ENCODE peak calls at places on chromosomes 6 and 20, in ten cellular contexts. One of them, this sample, is unnamed.

GRCh38 chr20:32019156-32019510 is 8.9 kb downstream of the CCM2L start:
- DNase-seq in PC-3: no peak
- DNase-seq in fibroblast of mammary gland: no peak
- DNase-seq in fibroblast of the aortic adventitia: no peak
- DNase-seq in HFF-Myc: no peak
- DNase-seq in HL-60: no peak
- DNase-seq in GM23338: peak
- DNase-seq in choroid plexus epithelial cell: no peak
- DNase-seq in lower lobe of right lung: peak
- DNase-seq in brain microvascular endothelial cell: no peak
- DNase-seq in this sample: no peak

GRCh38 chr6:155351273-155352129 is 37.2 kb upstream of the TFB1M start:
- DNase-seq in PC-3: no peak
- DNase-seq in fibroblast of mammary gland: no peak
- DNase-seq in fibroblast of the aortic adventitia: no peak
- DNase-seq in HFF-Myc: no peak
- DNase-seq in HL-60: no peak
- DNase-seq in GM23338: no peak
- DNase-seq in choroid plexus epithelial cell: no peak
- DNase-seq in lower lobe of right lung: no peak
- DNase-seq in brain microvascular endothelial cell: no peak
- DNase-seq in this sample: no peak

GRCh38 chr20:31837896-31838397 is 7.5 kb downstream of the FOXS1 start:
- DNase-seq in PC-3: no peak
- DNase-seq in fibroblast of mammary gland: peak
- DNase-seq in fibroblast of the aortic adventitia: peak
- DNase-seq in HFF-Myc: no peak
- DNase-seq in HL-60: peak
- DNase-seq in GM23338: no peak
- DNase-seq in choroid plexus epithelial cell: peak
- DNase-seq in lower lobe of right lung: no peak
- DNase-seq in brain microvascular endothelial cell: peak
- DNase-seq in this sample: no peak

GRCh38 chr6:106792536-106793236 is 163.3 kb downstream of the QRSL1 start:
- DNase-seq in PC-3: no peak
- DNase-seq in fibroblast of mammary gland: no peak
- DNase-seq in fibroblast of the aortic adventitia: no peak
- DNase-seq in HFF-Myc: no peak
- DNase-seq in HL-60: no peak
- DNase-seq in GM23338: no peak
- DNase-seq in choroid plexus epithelial cell: no peak
- DNase-seq in lower lobe of right lung: no peak
- DNase-seq in brain microvascular endothelial cell: no peak
- DNase-seq in this sample: no peak

GRCh38 chr6:85126448-85127178 is 323.3 kb upstream of the NT5E start:
- DNase-seq in PC-3: peak
- DNase-seq in fibroblast of mammary gland: peak
- DNase-seq in fibroblast of the aortic adventitia: peak
- DNase-seq in HFF-Myc: peak
- DNase-seq in HL-60: peak
- DNase-seq in GM23338: peak
- DNase-seq in choroid plexus epithelial cell: peak
- DNase-seq in lower lobe of right lung: peak
- DNase-seq in brain microvascular endothelial cell: peak
- DNase-seq in this sample: no peak

GRCh38 chr20:62318411-62319345 is 15.9 kb downstream of the ADRM1 start:
- DNase-seq in PC-3: peak
- DNase-seq in fibroblast of mammary gland: no peak
- DNase-seq in fibroblast of the aortic adventitia: no peak
- DNase-seq in HFF-Myc: no peak
- DNase-seq in HL-60: no peak
- DNase-seq in GM23338: no peak
- DNase-seq in choroid plexus epithelial cell: peak
- DNase-seq in lower lobe of right lung: no peak
- DNase-seq in brain microvascular endothelial cell: no peak
- DNase-seq in this sample: no peak

GRCh38 chr6:37303891-37304503 is 46.1 kb upstream of the TMEM217 start:
- DNase-seq in PC-3: peak
- DNase-seq in fibroblast of mammary gland: peak
- DNase-seq in fibroblast of the aortic adventitia: peak
- DNase-seq in HFF-Myc: peak
- DNase-seq in HL-60: peak
- DNase-seq in GM23338: peak
- DNase-seq in choroid plexus epithelial cell: peak
- DNase-seq in lower lobe of right lung: no peak
- DNase-seq in brain microvascular endothelial cell: peak
- DNase-seq in this sample: no peak

GRCh38 chr6:33732819-33733218 is 13.9 kb downstream of the IP6K3 start:
- DNase-seq in PC-3: peak
- DNase-seq in fibroblast of mammary gland: no peak
- DNase-seq in fibroblast of the aortic adventitia: peak
- DNase-seq in HFF-Myc: no peak
- DNase-seq in HL-60: no peak
- DNase-seq in GM23338: no peak
- DNase-seq in choroid plexus epithelial cell: peak
- DNase-seq in lower lobe of right lung: no peak
- DNase-seq in brain microvascular endothelial cell: no peak
- DNase-seq in this sample: no peak

GRCh38 chr20:25233016-25233772 is 14.7 kb upstream of the PYGB start:
- DNase-seq in PC-3: peak
- DNase-seq in fibroblast of mammary gland: peak
- DNase-seq in fibroblast of the aortic adventitia: peak
- DNase-seq in HFF-Myc: no peak
- DNase-seq in HL-60: no peak
- DNase-seq in GM23338: no peak
- DNase-seq in choroid plexus epithelial cell: peak
- DNase-seq in lower lobe of right lung: peak
- DNase-seq in brain microvascular endothelial cell: peak
- DNase-seq in this sample: no peak

GRCh38 chr6:36651659-36652379 is 26.7 kb upstream of the CDKN1A start:
- DNase-seq in PC-3: no peak
- DNase-seq in fibroblast of mammary gland: no peak
- DNase-seq in fibroblast of the aortic adventitia: no peak
- DNase-seq in HFF-Myc: no peak
- DNase-seq in HL-60: no peak
- DNase-seq in GM23338: no peak
- DNase-seq in choroid plexus epithelial cell: no peak
- DNase-seq in lower lobe of right lung: no peak
- DNase-seq in brain microvascular endothelial cell: no peak
- DNase-seq in this sample: no peak

GRCh38 chr6:155077784-155078183 is 82.7 kb downstream of the TIAM2 start:
- DNase-seq in PC-3: no peak
- DNase-seq in fibroblast of mammary gland: no peak
- DNase-seq in fibroblast of the aortic adventitia: peak
- DNase-seq in HFF-Myc: no peak
- DNase-seq in HL-60: no peak
- DNase-seq in GM23338: no peak
- DNase-seq in choroid plexus epithelial cell: no peak
- DNase-seq in lower lobe of right lung: no peak
- DNase-seq in brain microvascular endothelial cell: no peak
- DNase-seq in this sample: no peak

GRCh38 chr6:1600764-1601615 is 8.7 kb upstream of the FOXC1 start:
- DNase-seq in PC-3: no peak
- DNase-seq in fibroblast of mammary gland: no peak
- DNase-seq in fibroblast of the aortic adventitia: no peak
- DNase-seq in HFF-Myc: no peak
- DNase-seq in HL-60: no peak
- DNase-seq in GM23338: no peak
- DNase-seq in choroid plexus epithelial cell: no peak
- DNase-seq in lower lobe of right lung: no peak
- DNase-seq in brain microvascular endothelial cell: no peak
- DNase-seq in this sample: no peak

GRCh38 chr6:146358341-146359046 is 185.1 kb upstream of the RAB32 start:
- DNase-seq in PC-3: peak
- DNase-seq in fibroblast of mammary gland: peak
- DNase-seq in fibroblast of the aortic adventitia: peak
- DNase-seq in HFF-Myc: no peak
- DNase-seq in HL-60: no peak
- DNase-seq in GM23338: no peak
- DNase-seq in choroid plexus epithelial cell: peak
- DNase-seq in lower lobe of right lung: no peak
- DNase-seq in brain microvascular endothelial cell: peak
- DNase-seq in this sample: no peak

GRCh38 chr6:84615113-84615850 is 149.1 kb downstream of the TBX18 start:
- DNase-seq in PC-3: no peak
- DNase-seq in fibroblast of mammary gland: peak
- DNase-seq in fibroblast of the aortic adventitia: peak
- DNase-seq in HFF-Myc: no peak
- DNase-seq in HL-60: no peak
- DNase-seq in GM23338: no peak
- DNase-seq in choroid plexus epithelial cell: no peak
- DNase-seq in lower lobe of right lung: no peak
- DNase-seq in brain microvascular endothelial cell: no peak
- DNase-seq in this sample: no peak

GRCh38 chr6:13683038-13683437 is 28.6 kb downstream of the RANBP9 start:
- DNase-seq in PC-3: no peak
- DNase-seq in fibroblast of mammary gland: no peak
- DNase-seq in fibroblast of the aortic adventitia: no peak
- DNase-seq in HFF-Myc: no peak
- DNase-seq in HL-60: no peak
- DNase-seq in GM23338: no peak
- DNase-seq in choroid plexus epithelial cell: no peak
- DNase-seq in lower lobe of right lung: no peak
- DNase-seq in brain microvascular endothelial cell: no peak
- DNase-seq in this sample: no peak

GRCh38 chr6:67884442-67884841 is 750.6 kb upstream of the ADGRB3 start:
- DNase-seq in PC-3: no peak
- DNase-seq in fibroblast of mammary gland: no peak
- DNase-seq in fibroblast of the aortic adventitia: no peak
- DNase-seq in HFF-Myc: no peak
- DNase-seq in HL-60: no peak
- DNase-seq in GM23338: no peak
- DNase-seq in choroid plexus epithelial cell: no peak
- DNase-seq in lower lobe of right lung: no peak
- DNase-seq in brain microvascular endothelial cell: no peak
- DNase-seq in this sample: no peak
- H3K4me3 ChIP-seq in PC-3: no peak
- H3K4me3 ChIP-seq in fibroblast of mammary gland: no peak
- H3K4me3 ChIP-seq in fibroblast of the aortic adventitia: no peak
- H3K4me3 ChIP-seq in HFF-Myc: no peak
- H3K4me3 ChIP-seq in HL-60: no peak
- H3K4me3 ChIP-seq in GM23338: no peak
- H3K4me3 ChIP-seq in choroid plexus epithelial cell: no peak
- H3K4me3 ChIP-seq in lower lobe of right lung: no peak
- H3K4me3 ChIP-seq in brain microvascular endothelial cell: no peak
- H3K4me3 ChIP-seq in this sample: no peak

GRCh38 chr6:104527761-104528415 is 331.8 kb downstream of the HACE1 start:
- DNase-seq in PC-3: peak
- DNase-seq in fibroblast of mammary gland: peak
- DNase-seq in fibroblast of the aortic adventitia: peak
- DNase-seq in HFF-Myc: no peak
- DNase-seq in HL-60: peak
- DNase-seq in GM23338: peak
- DNase-seq in choroid plexus epithelial cell: peak
- DNase-seq in lower lobe of right lung: no peak
- DNase-seq in brain microvascular endothelial cell: peak
- DNase-seq in this sample: no peak
- TF ChIP-seq CTCF in PC-3: peak
- TF ChIP-seq CTCF in fibroblast of mammary gland: peak
- TF ChIP-seq CTCF in fibroblast of the aortic adventitia: peak
- TF ChIP-seq CTCF in HFF-Myc: peak
- TF ChIP-seq CTCF in HL-60: peak
- TF ChIP-seq CTCF in GM23338: peak
- TF ChIP-seq CTCF in choroid plexus epithelial cell: peak
- TF ChIP-seq CTCF in lower lobe of right lung: peak
- TF ChIP-seq CTCF in brain microvascular endothelial cell: peak
- TF ChIP-seq CTCF in this sample: peak

GRCh38 chr6:25431642-25432307 is 152.6 kb downstream of the CARMIL1 start:
- DNase-seq in PC-3: no peak
- DNase-seq in fibroblast of mammary gland: no peak
- DNase-seq in fibroblast of the aortic adventitia: no peak
- DNase-seq in HFF-Myc: no peak
- DNase-seq in HL-60: no peak
- DNase-seq in GM23338: no peak
- DNase-seq in choroid plexus epithelial cell: no peak
- DNase-seq in lower lobe of right lung: no peak
- DNase-seq in brain microvascular endothelial cell: no peak
- DNase-seq in this sample: no peak
- H3K4me3 ChIP-seq in PC-3: no peak
- H3K4me3 ChIP-seq in fibroblast of mammary gland: no peak
- H3K4me3 ChIP-seq in fibroblast of the aortic adventitia: no peak
- H3K4me3 ChIP-seq in HFF-Myc: no peak
- H3K4me3 ChIP-seq in HL-60: no peak
- H3K4me3 ChIP-seq in GM23338: no peak
- H3K4me3 ChIP-seq in choroid plexus epithelial cell: no peak
- H3K4me3 ChIP-seq in lower lobe of right lung: no peak
- H3K4me3 ChIP-seq in brain microvascular endothelial cell: no peak
- H3K4me3 ChIP-seq in this sample: no peak

GRCh38 chr6:25395731-25396130 is 116.6 kb downstream of the CARMIL1 start:
- DNase-seq in PC-3: no peak
- DNase-seq in fibroblast of mammary gland: no peak
- DNase-seq in fibroblast of the aortic adventitia: no peak
- DNase-seq in HFF-Myc: no peak
- DNase-seq in HL-60: no peak
- DNase-seq in GM23338: no peak
- DNase-seq in choroid plexus epithelial cell: no peak
- DNase-seq in lower lobe of right lung: no peak
- DNase-seq in brain microvascular endothelial cell: no peak
- DNase-seq in this sample: no peak

GRCh38 chr6:25387921-25388320 is 108.7 kb downstream of the CARMIL1 start:
- DNase-seq in PC-3: no peak
- DNase-seq in fibroblast of mammary gland: no peak
- DNase-seq in fibroblast of the aortic adventitia: no peak
- DNase-seq in HFF-Myc: no peak
- DNase-seq in HL-60: no peak
- DNase-seq in GM23338: no peak
- DNase-seq in choroid plexus epithelial cell: no peak
- DNase-seq in lower lobe of right lung: no peak
- DNase-seq in brain microvascular endothelial cell: no peak
- DNase-seq in this sample: no peak

GRCh38 chr6:25389501-25389900 is 110.3 kb downstream of the CARMIL1 start:
- DNase-seq in PC-3: peak
- DNase-seq in fibroblast of mammary gland: peak
- DNase-seq in fibroblast of the aortic adventitia: peak
- DNase-seq in HFF-Myc: no peak
- DNase-seq in HL-60: no peak
- DNase-seq in GM23338: no peak
- DNase-seq in choroid plexus epithelial cell: peak
- DNase-seq in lower lobe of right lung: no peak
- DNase-seq in brain microvascular endothelial cell: no peak
- DNase-seq in this sample: no peak

GRCh38 chr6:25388776-25389175 is 109.6 kb downstream of the CARMIL1 start:
- DNase-seq in PC-3: no peak
- DNase-seq in fibroblast of mammary gland: no peak
- DNase-seq in fibroblast of the aortic adventitia: no peak
- DNase-seq in HFF-Myc: no peak
- DNase-seq in HL-60: no peak
- DNase-seq in GM23338: no peak
- DNase-seq in choroid plexus epithelial cell: no peak
- DNase-seq in lower lobe of right lung: no peak
- DNase-seq in brain microvascular endothelial cell: no peak
- DNase-seq in this sample: no peak

DNA sequence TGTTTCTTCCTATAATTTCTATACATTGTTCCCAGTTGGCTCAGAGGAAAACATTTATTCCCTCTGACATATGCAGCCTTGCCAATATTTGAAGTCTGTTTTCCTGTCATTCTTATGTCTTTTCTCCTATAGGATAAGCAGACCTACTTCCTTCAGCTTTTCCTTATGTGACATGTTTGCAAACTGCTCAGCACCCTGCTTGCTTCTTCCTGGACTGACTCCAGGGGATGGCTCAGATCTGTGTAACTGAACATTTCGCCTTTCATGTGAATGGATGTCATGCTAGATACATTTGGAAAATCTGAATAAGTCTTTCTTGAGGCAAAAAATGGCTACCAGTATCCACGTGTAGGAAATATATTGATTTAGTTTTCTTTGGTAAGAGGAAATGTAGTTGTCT is 113.2 kb downstream of the CARMIL1 start:
- DNase-seq in PC-3: peak
- DNase-seq in fibroblast of mammary gland: peak
- DNase-seq in fibroblast of the aortic adventitia: no peak
- DNase-seq in HFF-Myc: no peak
- DNase-seq in HL-60: no peak
- DNase-seq in GM23338: no peak
- DNase-seq in choroid plexus epithelial cell: peak
- DNase-seq in lower lobe of right lung: no peak
- DNase-seq in brain microvascular endothelial cell: no peak
- DNase-seq in this sample: no peak
- TF ChIP-seq CTCF in PC-3: no peak
- TF ChIP-seq CTCF in fibroblast of mammary gland: no peak
- TF ChIP-seq CTCF in fibroblast of the aortic adventitia: no peak
- TF ChIP-seq CTCF in HFF-Myc: no peak
- TF ChIP-seq CTCF in HL-60: no peak
- TF ChIP-seq CTCF in GM23338: no peak
- TF ChIP-seq CTCF in choroid plexus epithelial cell: no peak
- TF ChIP-seq CTCF in lower lobe of right lung: no peak
- TF ChIP-seq CTCF in brain microvascular endothelial cell: no peak
- TF ChIP-seq CTCF in this sample: no peak